ENCODE peak calls at places on chromosomes 16 and 17, in six cellular contexts. J, B, R, G, K and X are unnamed samples.

GRCh38 chr17:41655611-41656111 is 31.3 kb upstream of the KRT17 start:
- DNase-seq in J (no peak), B (no peak), R (peak), G (no peak), K (peak), X (no peak)

GRCh38 chr17:17186551-17187505 is 19.3 kb downstream of the PLD6 start:
- DNase-seq in J (no peak), B (no peak), R (no peak), G (no peak), K (no peak), X (no peak)

GRCh38 chr16:31072540-31073072 is 1.4 kb downstream of the ZNF668 start:
- DNase-seq in J (peak), B (no peak), R (peak), G (peak), K (peak), X (no peak)

GRCh38 chr17:37479025-37479424 is 10.7 kb upstream of the DUSP14 start:
- DNase-seq in J (no peak), B (no peak), R (no peak), G (no peak), K (no peak), X (no peak)

GRCh38 chr16:75385507-75386152 is 47.7 kb downstream of the CFDP1 start:
- DNase-seq in J (peak), B (no peak), R (no peak), G (peak), K (peak), X (peak)

GRCh38 chr17:4604111-4604644 is 19.8 kb downstream of the SMTNL2 start:
- DNase-seq in J (peak), B (no peak), R (no peak), G (peak), K (no peak), X (no peak)

GRCh38 chr17:35865412-35866355 is 3.0 kb downstream of the HEATR9 start:
- DNase-seq in J (peak), B (no peak), R (no peak), G (peak), K (peak), X (no peak)

GRCh38 chr16:81939164-81940067 is 71.9 kb downstream of the SDR42E1 start:
- DNase-seq in J (no peak), B (no peak), R (no peak), G (no peak), K (no peak), X (no peak)

GRCh38 chr17:82871776-82872561 is 32.1 kb upstream of the ZNF750 start:
- DNase-seq in J (no peak), B (no peak), R (no peak), G (no peak), K (no peak), X (no peak)

GRCh38 chr16:84898447-84898846 is 78.7 kb downstream of the CRISPLD2 start:
- DNase-seq in J (peak), B (no peak), R (no peak), G (peak), K (peak), X (no peak)

GRCh38 chr17:75447951-75448856 is 8.2 kb upstream of the TMEM94 start:
- DNase-seq in J (no peak), B (no peak), R (no peak), G (no peak), K (no peak), X (no peak)

GRCh38 chr17:27895940-27896535 is 2.9 kb upstream of the LYRM9 start:
- DNase-seq in J (no peak), B (no peak), R (no peak), G (peak), K (no peak), X (no peak)

GRCh38 chr17:63282455-63282854 is 163.7 kb downstream of the CYB561 start:
- DNase-seq in J (no peak), B (no peak), R (no peak), G (no peak), K (no peak), X (no peak)

GRCh38 chr16:4859190-4859899 is 12.1 kb downstream of the UBN1 start:
- DNase-seq in J (no peak), B (no peak), R (no peak), G (peak), K (no peak), X (no peak)

GRCh38 chr16:87033021-87033471 is 284.1 kb downstream of the C16orf95 start:
- DNase-seq in J (no peak), B (peak), R (no peak), G (no peak), K (no peak), X (no peak)

GRCh38 chr16:59192551-59193199 is 458.6 kb upstream of the GOT2 start:
- DNase-seq in J (peak), B (no peak), R (peak), G (peak), K (no peak), X (peak)

DNA sequence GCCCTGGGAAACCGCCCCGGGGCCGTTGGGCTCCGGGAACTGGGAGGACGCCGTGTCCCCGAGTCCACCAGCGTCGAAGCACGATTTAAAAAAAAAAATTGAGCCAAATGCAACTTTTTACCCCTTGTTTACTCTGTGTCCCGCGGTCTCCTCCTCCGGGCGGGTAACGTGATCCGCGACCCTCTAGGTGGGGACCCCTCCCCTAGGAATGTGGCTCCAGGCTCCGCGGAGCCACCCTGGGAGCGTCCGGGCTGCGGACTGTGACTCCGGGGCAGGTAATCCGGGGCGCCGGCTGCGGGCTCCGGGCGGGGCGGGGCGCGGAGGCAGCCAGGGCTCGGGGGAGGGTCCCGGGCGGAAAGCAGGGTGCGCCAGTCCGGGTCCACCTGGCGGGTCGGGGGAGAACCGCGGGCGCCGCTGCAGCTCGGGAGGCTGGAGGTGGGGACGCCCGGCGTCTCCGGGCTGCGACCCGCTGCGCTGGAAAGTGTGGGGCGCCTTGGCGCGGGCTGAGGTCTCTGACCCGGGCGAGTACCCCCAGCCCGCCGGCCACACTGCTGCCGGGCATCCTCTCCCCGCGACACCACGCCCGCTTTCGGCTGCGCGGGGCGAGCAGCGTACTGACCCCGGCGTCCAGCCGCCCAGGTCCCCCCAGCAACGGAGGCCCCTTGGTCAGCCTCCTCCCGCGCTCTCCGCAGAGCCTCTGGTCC is 850 bp upstream of the HELZ start:
- DNase-seq in J (no peak), B (no peak), R (peak), G (no peak), K (peak), X (peak)
- TF ChIP-seq CTCF in J (no peak), B (peak), R (peak), G (no peak), K (no peak), X (no peak)

DNA sequence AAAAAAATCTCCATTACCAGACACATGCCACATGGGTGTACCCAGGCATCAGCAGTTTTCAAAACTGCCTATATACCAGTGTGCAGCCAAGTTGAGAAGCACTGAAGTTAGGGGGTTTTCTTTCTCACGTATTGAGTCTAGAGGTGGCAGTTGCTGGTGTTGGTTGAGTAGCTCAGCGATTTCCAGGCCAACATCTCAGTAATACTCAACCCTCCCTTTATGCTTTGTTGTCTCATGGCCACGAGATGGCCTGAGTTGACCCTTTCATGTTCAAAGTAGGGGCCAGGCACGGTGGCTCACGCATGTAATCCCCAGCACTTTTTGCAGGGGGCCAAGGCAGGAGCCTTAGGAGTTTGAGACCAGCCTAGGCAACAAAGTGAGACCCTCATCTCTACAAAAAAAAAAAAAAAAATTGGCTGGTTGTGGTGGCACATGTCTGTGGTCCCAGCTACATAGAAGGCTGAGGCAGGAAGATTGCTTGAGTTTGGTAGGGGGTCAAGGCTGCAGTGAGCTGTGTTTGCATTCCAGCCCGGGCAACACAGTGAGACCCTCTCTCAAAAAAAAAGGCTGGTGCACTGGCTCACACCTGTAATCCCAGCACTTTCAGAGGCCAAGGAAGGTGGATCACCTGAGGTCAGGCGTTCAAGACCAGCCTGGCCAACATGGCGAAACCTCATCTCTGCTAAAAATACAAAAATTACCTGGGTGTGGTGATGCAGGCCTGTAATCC is 10.8 kb downstream of the LRRC3C start:
- DNase-seq in J (no peak), B (no peak), R (no peak), G (no peak), K (no peak), X (peak)
- TF ChIP-seq CTCF in J (no peak), B (no peak), R (no peak), G (no peak), K (no peak), X (peak)

GRCh38 chr17:74408830-74409229 is 23.1 kb upstream of the GPRC5C start:
- DNase-seq in J (no peak), B (no peak), R (no peak), G (no peak), K (no peak), X (no peak)

GRCh38 chr17:74407384-74407783 is 24.5 kb upstream of the GPRC5C start:
- DNase-seq in J (no peak), B (no peak), R (no peak), G (no peak), K (no peak), X (no peak)

GRCh38 chr17:74404802-74405201 is 27.1 kb upstream of the GPRC5C start:
- DNase-seq in J (no peak), B (no peak), R (no peak), G (no peak), K (no peak), X (no peak)

GRCh38 chr17:74410001-74410443 is 21.9 kb upstream of the GPRC5C start:
- DNase-seq in J (no peak), B (no peak), R (no peak), G (no peak), K (no peak), X (no peak)

DNA sequence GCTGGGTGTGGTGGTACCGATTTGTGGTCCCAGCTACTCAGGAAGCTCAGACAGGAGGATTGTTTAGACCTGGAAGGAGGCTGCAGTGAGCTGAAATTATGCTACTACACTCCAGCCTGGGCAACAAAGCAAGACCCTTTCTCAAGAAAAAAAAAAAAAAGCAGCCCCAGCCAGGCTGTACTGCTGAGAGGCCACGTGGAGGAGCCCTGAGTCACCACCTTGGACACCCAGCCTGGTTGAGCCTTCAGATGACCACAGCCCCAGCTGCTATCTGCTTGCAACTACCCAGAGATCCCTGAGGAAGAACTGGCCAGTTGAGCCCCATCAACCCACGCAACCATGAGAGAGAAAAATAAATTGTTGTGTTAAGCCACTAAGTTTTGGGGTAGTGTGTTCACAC is 23.6 kb upstream of the GPRC5C start:
- DNase-seq in J (peak), B (no peak), R (no peak), G (peak), K (no peak), X (no peak)
- TF ChIP-seq CTCF in J (peak), B (no peak), R (no peak), G (no peak), K (no peak), X (peak)

GRCh38 chr17:14211778-14212177 is 24.9 kb downstream of the CDRT15 start:
- DNase-seq in J (no peak), B (no peak), R (no peak), G (peak), K (no peak), X (no peak)
- TF ChIP-seq CTCF in J (peak), B (no peak), R (no peak), G (peak), K (no peak), X (peak)

DNA sequence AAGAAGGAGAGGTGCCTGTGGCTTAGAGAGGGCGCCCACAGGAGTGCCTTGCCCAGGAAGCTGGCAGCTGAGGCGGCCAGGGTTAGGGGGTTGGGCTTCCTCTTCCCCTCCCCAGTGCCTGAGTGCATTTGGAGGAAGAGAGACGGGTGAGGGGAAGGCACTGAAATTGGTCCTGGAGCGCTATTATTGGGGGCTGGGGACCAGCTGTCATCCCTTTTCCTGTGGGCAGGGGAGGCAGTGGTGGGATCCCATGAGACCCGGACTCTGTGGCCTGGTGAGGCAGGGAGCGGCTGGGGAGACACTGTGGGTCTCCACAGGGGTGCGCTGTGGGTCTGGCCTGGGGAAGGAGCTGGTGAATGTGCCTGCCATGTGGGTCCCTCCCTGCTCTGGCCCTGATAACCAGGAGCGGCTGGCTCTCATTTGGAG is 259.7 kb downstream of the SEC14L1 start:
- DNase-seq in J (no peak), B (no peak), R (peak), G (no peak), K (no peak), X (peak)
- TF ChIP-seq CTCF in J (peak), B (peak), R (peak), G (peak), K (no peak), X (peak)

DNA sequence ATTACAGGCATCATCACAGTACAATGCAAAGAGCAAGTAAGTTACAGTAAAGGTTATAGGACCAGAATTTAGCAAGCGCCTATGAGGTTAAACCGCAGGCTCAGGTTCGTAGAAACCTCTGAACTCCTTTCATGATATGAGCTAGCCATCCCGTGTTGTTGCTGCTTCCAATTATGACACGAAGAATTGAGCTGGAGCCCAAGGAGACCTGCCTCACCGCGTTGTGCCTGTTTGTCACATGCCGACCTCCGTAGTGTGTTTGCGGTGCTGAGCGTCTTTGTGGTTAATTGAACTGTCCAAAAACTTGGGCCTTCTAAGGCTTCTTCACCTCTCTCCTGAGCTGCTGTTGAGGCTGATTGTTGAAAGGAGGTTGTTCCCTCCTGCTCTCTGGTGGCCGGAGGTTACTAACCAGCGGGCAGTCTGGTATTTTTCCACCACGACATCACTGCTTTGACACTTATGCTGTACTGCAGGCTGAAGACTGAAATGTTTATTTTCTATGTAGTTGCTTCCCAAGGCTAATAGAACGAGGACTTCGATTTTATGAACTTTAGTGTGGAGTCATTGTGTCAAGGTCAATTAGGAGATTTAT is 67.5 kb downstream of the SEC14L1 start:
- DNase-seq in J (peak), B (no peak), R (no peak), G (peak), K (no peak), X (no peak)
- TF ChIP-seq CTCF in J (peak), B (peak), R (no peak), G (no peak), K (no peak), X (no peak)

GRCh38 chr17:77437017-77437416 is 296.2 kb downstream of the SEC14L1 start:
- DNase-seq in J (peak), B (no peak), R (no peak), G (peak), K (no peak), X (no peak)
- TF ChIP-seq CTCF in J (no peak), B (no peak), R (no peak), G (no peak), K (no peak), X (no peak)

DNA sequence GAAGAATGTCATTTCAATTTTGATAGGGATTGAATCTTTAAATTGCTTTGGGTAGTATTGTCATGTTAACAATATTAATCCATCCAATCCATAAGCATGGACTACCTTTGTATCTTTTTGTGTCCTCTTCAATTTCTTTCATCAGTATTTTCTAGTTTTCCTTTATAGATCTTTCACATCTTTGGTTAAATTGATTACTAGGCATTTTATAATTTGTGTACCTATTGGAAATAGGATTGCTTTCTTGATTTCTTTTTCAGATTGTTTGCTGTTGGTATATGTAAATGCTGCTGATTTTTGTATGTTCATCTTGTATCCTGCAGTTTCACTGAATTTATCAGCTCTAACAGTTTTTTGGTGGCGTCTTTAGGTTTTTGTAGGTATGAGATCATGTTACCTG is 24.1 kb upstream of the BCAS3 start:
- DNase-seq in J (no peak), B (no peak), R (no peak), G (no peak), K (no peak), X (no peak)
- TF ChIP-seq CTCF in J (no peak), B (no peak), R (no peak), G (no peak), K (no peak), X (no peak)

DNA sequence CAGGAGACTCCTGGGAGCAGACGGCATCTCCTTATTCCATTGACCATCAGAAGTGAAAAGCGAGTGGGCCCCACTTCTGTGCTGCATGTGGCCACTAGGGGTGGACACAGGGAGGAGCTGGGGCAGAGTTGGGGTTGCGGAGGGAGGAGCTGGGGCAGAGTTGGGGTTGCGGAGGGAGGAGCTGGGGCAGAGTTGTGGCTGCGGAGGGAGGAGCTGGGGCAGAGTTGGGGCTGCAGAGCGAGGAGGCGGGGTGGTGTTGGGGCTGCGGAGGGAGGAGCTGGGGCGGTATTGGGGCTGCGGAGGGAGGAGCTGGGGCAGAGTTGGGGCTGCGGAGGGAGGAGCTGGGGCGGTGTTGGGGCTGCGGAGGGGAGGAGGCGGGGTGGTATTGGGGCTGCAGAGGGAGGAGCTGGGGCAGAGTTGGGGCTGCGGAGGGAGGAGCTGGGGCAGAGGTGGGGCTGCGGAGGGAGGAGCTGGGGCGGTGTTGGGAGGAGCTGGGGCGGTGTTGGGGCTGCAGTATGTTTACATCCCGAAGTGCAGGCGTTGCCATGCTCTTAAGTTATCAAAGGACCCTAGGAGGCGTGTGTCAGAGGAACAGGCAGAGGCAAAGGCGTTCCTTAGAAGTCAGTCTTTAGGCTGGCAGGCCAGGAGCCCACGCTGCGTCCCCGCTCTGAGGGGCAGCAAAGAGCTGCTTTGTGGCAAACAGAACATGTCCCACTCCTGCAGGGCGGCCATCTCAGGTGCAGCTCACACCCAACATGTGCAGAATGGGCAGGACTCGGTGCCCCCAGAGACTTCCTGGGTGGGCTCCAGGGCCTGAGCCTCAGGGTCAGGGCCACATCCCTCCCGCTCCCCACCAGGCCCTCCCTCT is 76.0 kb downstream of the ZNF778 start:
- DNase-seq in J (no peak), B (no peak), R (no peak), G (no peak), K (no peak), X (no peak)
- TF ChIP-seq CTCF in J (peak), B (no peak), R (no peak), G (no peak), K (no peak), X (no peak)